ENCODE peak calls at places on chromosomes 5 and 9, in eight cellular contexts. P is left ventricle myocardium inferior; L is colonic mucosa; R is CD8-positive, alpha-beta T cell; U is AG04450; N is upper lobe of right lung; K is astrocyte; G is gastrocnemius medialis. F is an unnamed sample.

GRCh38 chr5:6749026-6749716 is 35.9 kb downstream of the TENT4A start:
- DNase-seq in P (no peak), L (no peak), R (no peak), U (no peak), N (peak), K (no peak), G (no peak), F (no peak)

GRCh38 chr5:9774472-9775079 is 144.4 kb upstream of the TAS2R1 start:
- DNase-seq in P (no peak), L (no peak), R (no peak), U (peak), N (no peak), K (peak), G (no peak), F (no peak)

GRCh38 chr5:77798448-77798847 is 22.3 kb upstream of the TBCA start:
- DNase-seq in P (no peak), L (no peak), R (no peak), U (no peak), N (no peak), K (no peak), G (no peak), F (no peak)

GRCh38 chr5:74241751-74242140 is 398.8 kb downstream of the ENC1 start:
- DNase-seq in P (no peak), L (no peak), R (no peak), U (no peak), N (no peak), K (peak), G (no peak), F (peak)

GRCh38 chr9:10729225-10729624 is 116.4 kb upstream of the PTPRD start:
- DNase-seq in P (no peak), L (no peak), R (no peak), U (no peak), N (no peak), K (no peak), G (no peak), F (no peak)

GRCh38 chr9:35700031-35700430 is 10.3 kb upstream of the TPM2 start:
- DNase-seq in P (no peak), L (no peak), R (no peak), U (no peak), N (no peak), K (no peak), G (no peak), F (no peak)

GRCh38 chr9:114216976-114217375 is 61.6 kb downstream of the COL27A1 start:
- DNase-seq in P (no peak), L (no peak), R (no peak), U (no peak), N (no peak), K (no peak), G (no peak), F (no peak)

GRCh38 chr5:17118631-17119030 is 98.8 kb upstream of the BASP1 start:
- DNase-seq in P (no peak), L (peak), R (no peak), U (peak), N (no peak), K (peak), G (peak), F (peak)

GRCh38 chr5:159478950-159479349 is 148.7 kb upstream of the IL12B start:
- DNase-seq in P (no peak), L (no peak), R (no peak), U (no peak), N (no peak), K (no peak), G (no peak), F (no peak)

GRCh38 chr5:27908341-27908740 is 870.0 kb upstream of the CDH9 start:
- DNase-seq in P (no peak), L (no peak), R (no peak), U (no peak), N (no peak), K (no peak), G (no peak), F (peak)

GRCh38 chr9:132090771-132091170 is 11.1 kb upstream of the MED27 start:
- DNase-seq in P (no peak), L (no peak), R (no peak), U (no peak), N (no peak), K (peak), G (no peak), F (no peak)

GRCh38 chr9:20649381-20649780 is 27.1 kb upstream of the MLLT3 start:
- DNase-seq in P (no peak), L (no peak), R (no peak), U (no peak), N (no peak), K (no peak), G (no peak), F (no peak)

GRCh38 chr9:91844656-91845291 is 105.3 kb downstream of the ROR2 start:
- DNase-seq in P (no peak), L (no peak), R (no peak), U (no peak), N (no peak), K (no peak), G (no peak), F (no peak)

GRCh38 chr5:125776656-125777055 is 646.6 kb upstream of the GRAMD2B start:
- DNase-seq in P (no peak), L (no peak), R (no peak), U (no peak), N (no peak), K (no peak), G (no peak), F (no peak)

GRCh38 chr5:132497488-132497997 is 7.0 kb upstream of the IRF1 start:
- DNase-seq in P (peak), L (peak), R (peak), U (peak), N (peak), K (peak), G (no peak), F (peak)

GRCh38 chr9:84590706-84591105 is 78.8 kb upstream of the NTRK2 start:
- DNase-seq in P (no peak), L (no peak), R (no peak), U (no peak), N (no peak), K (no peak), G (no peak), F (no peak)

GRCh38 chr9:12178634-12179033 is 514.6 kb upstream of the TYRP1 start:
- DNase-seq in P (no peak), L (no peak), R (no peak), U (no peak), N (no peak), K (no peak), G (no peak), F (no peak)

GRCh38 chr5:102755691-102756371 is 726 bp downstream of the PAM start:
- DNase-seq in P (peak), L (peak), R (peak), U (no peak), N (peak), K (peak), G (peak), F (peak)

GRCh38 chr9:81363916-81364480 is 325.3 kb downstream of the TLE1 start:
- DNase-seq in P (no peak), L (no peak), R (no peak), U (no peak), N (no peak), K (peak), G (no peak), F (no peak)

GRCh38 chr9:38277601-38278200 is 114.8 kb upstream of the ALDH1B1 start:
- DNase-seq in P (no peak), L (peak), R (peak), U (no peak), N (no peak), K (no peak), G (no peak), F (no peak)

GRCh38 chr9:4301302-4301701 is 1.4 kb upstream of the GLIS3 start:
- DNase-seq in P (no peak), L (no peak), R (no peak), U (no peak), N (no peak), K (peak), G (no peak), F (no peak)

GRCh38 chr9:22169243-22169642 is 160.1 kb upstream of the CDKN2B start:
- DNase-seq in P (no peak), L (no peak), R (no peak), U (no peak), N (no peak), K (no peak), G (no peak), F (peak)

GRCh38 chr9:22010881-22011625 is 1.9 kb upstream of the CDKN2B start:
- DNase-seq in P (no peak), L (no peak), R (no peak), U (no peak), N (no peak), K (no peak), G (no peak), F (no peak)

GRCh38 chr9:32571969-32572899 is 725 bp downstream of the NDUFB6 start:
- DNase-seq in P (peak), L (peak), R (peak), U (no peak), N (no peak), K (peak), G (peak), F (peak)

GRCh38 chr9:2816476-2817141 is 27.3 kb downstream of the PUM3 start:
- DNase-seq in P (no peak), L (peak), R (no peak), U (peak), N (no peak), K (peak), G (no peak), F (no peak)

GRCh38 chr9:15135167-15135792 is 171.7 kb downstream of the TTC39B start:
- DNase-seq in P (no peak), L (peak), R (peak), U (peak), N (no peak), K (peak), G (peak), F (peak)

GRCh38 chr9:1454211-1454979 is 404.2 kb downstream of the DMRT2 start:
- DNase-seq in P (no peak), L (no peak), R (no peak), U (no peak), N (no peak), K (no peak), G (no peak), F (no peak)

GRCh38 chr5:132265336-132266030 is 8.0 kb downstream of the PDLIM4 start:
- DNase-seq in P (peak), L (peak), R (peak), U (peak), N (no peak), K (peak), G (no peak), F (peak)

GRCh38 chr5:143453722-143454121 is 50.2 kb upstream of the NR3C1 start:
- DNase-seq in P (no peak), L (no peak), R (no peak), U (no peak), N (no peak), K (no peak), G (no peak), F (no peak)

GRCh38 chr5:5335708-5336211 is 86.7 kb upstream of the ICE1 start:
- DNase-seq in P (no peak), L (no peak), R (no peak), U (no peak), N (no peak), K (peak), G (no peak), F (peak)

GRCh38 chr5:174284873-174285272 is 239.4 kb downstream of the NSG2 start:
- DNase-seq in P (no peak), L (no peak), R (no peak), U (no peak), N (no peak), K (no peak), G (no peak), F (no peak)

GRCh38 chr9:34983209-34983608 is 6.3 kb upstream of the DNAJB5 start:
- DNase-seq in P (no peak), L (no peak), R (no peak), U (no peak), N (no peak), K (no peak), G (no peak), F (no peak)

GRCh38 chr9:130715270-130716077 is 21.9 kb downstream of the EXOSC2 start:
- DNase-seq in P (no peak), L (no peak), R (no peak), U (peak), N (no peak), K (peak), G (no peak), F (peak)

GRCh38 chr9:124666642-124667041 is 104.5 kb downstream of the NR6A1 start:
- DNase-seq in P (no peak), L (no peak), R (no peak), U (no peak), N (no peak), K (no peak), G (no peak), F (no peak)

GRCh38 chr5:178551059-178551458 is 39.1 kb downstream of the COL23A1 start:
- DNase-seq in P (no peak), L (no peak), R (no peak), U (no peak), N (no peak), K (peak), G (no peak), F (peak)
- TF ChIP-seq CTCF in P (peak), L (peak), R (peak), U (peak), N (peak), K (peak), G (no peak), F (peak)

GRCh38 chr5:62206150-62206829 is 99.7 kb upstream of the KIF2A start:
- DNase-seq in P (no peak), L (no peak), R (no peak), U (no peak), N (no peak), K (no peak), G (no peak), F (no peak)
- H3K27ac ChIP-seq in P (no peak), L (no peak), R (no peak), U (no peak), N (no peak), K (no peak), G (no peak), F (no peak)

GRCh38 chr9:118362123-118362522 is 657.9 kb downstream of the TLR4 start:
- DNase-seq in P (no peak), L (no peak), R (no peak), U (no peak), N (no peak), K (peak), G (no peak), F (peak)

GRCh38 chr9:118364266-118365075 is 660.3 kb downstream of the TLR4 start:
- DNase-seq in P (no peak), L (no peak), R (no peak), U (no peak), N (no peak), K (no peak), G (no peak), F (no peak)

GRCh38 chr9:118362596-118362995 is 658.4 kb downstream of the TLR4 start:
- DNase-seq in P (no peak), L (no peak), R (no peak), U (no peak), N (no peak), K (peak), G (no peak), F (no peak)

GRCh38 chr9:118367383-118367782 is 663.2 kb downstream of the TLR4 start:
- DNase-seq in P (no peak), L (no peak), R (no peak), U (no peak), N (no peak), K (no peak), G (no peak), F (no peak)

GRCh38 chr9:118366228-118366627 is 662.0 kb downstream of the TLR4 start:
- DNase-seq in P (no peak), L (no peak), R (no peak), U (no peak), N (no peak), K (no peak), G (no peak), F (no peak)
- TF ChIP-seq CTCF in P (no peak), L (no peak), R (no peak), U (no peak), N (no peak), K (no peak), G (no peak), F (no peak)

GRCh38 chr5:147411612-147412310 is 98.1 kb downstream of the DPYSL3 start:
- DNase-seq in P (no peak), L (no peak), R (no peak), U (no peak), N (no peak), K (peak), G (no peak), F (no peak)
- H3K27ac ChIP-seq in P (peak), L (no peak), R (no peak), U (no peak), N (no peak), K (no peak), G (peak), F (no peak)

GRCh38 chr9:75299324-75299723 is 211.0 kb downstream of the OSTF1 start:
- DNase-seq in P (no peak), L (no peak), R (no peak), U (no peak), N (no peak), K (no peak), G (no peak), F (no peak)
- TF ChIP-seq CTCF in P (no peak), L (no peak), R (no peak), U (no peak), N (no peak), K (no peak), G (no peak), F (no peak)

GRCh38 chr5:64612349-64612961 is 77.8 kb upstream of the SHISAL2B start:
- DNase-seq in P (no peak), L (no peak), R (no peak), U (peak), N (no peak), K (peak), G (no peak), F (peak)

GRCh38 chr5:64619609-64620008 is 70.7 kb upstream of the SHISAL2B start:
- DNase-seq in P (no peak), L (no peak), R (no peak), U (no peak), N (no peak), K (no peak), G (no peak), F (no peak)

DNA sequence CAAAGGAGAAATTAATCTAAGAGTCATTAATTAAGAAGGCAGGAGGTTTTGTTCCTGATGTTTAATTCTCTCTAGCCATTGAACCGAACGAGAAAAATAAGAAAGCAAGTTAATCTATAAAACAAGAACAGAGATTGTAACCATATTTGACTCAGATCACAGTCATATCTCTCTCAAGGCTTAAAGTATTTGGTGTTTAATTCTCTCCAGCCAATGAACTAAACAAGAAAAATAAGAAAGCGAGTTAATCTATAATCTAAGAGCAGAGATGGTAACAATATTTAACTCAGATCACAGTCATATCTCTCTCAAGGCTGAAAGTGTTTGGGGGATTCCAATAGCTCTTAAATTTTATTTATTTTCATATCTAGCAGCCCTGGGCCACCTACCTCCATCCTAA is 74.4 kb upstream of the SHISAL2B start:
- DNase-seq in P (no peak), L (no peak), R (no peak), U (no peak), N (no peak), K (no peak), G (no peak), F (no peak)
- H3K27ac ChIP-seq in P (no peak), L (no peak), R (no peak), U (no peak), N (no peak), K (no peak), G (no peak), F (no peak)

GRCh38 chr9:87766697-87767096 is 40.8 kb downstream of the CTSL start:
- DNase-seq in P (no peak), L (no peak), R (no peak), U (no peak), N (no peak), K (no peak), G (no peak), F (peak)

GRCh38 chr9:87771251-87772006 is 45.5 kb downstream of the CTSL start:
- DNase-seq in P (peak), L (no peak), R (no peak), U (no peak), N (no peak), K (no peak), G (no peak), F (no peak)

GRCh38 chr9:87765521-87765920 is 39.6 kb downstream of the CTSL start:
- DNase-seq in P (no peak), L (no peak), R (no peak), U (no peak), N (no peak), K (no peak), G (no peak), F (no peak)

GRCh38 chr9:87770616-87771015 is 44.7 kb downstream of the CTSL start:
- DNase-seq in P (no peak), L (no peak), R (no peak), U (no peak), N (no peak), K (no peak), G (no peak), F (no peak)
- TF ChIP-seq CTCF in P (no peak), L (no peak), R (no peak), U (no peak), N (no peak), K (no peak), G (no peak), F (no peak)

GRCh38 chr9:96050048-96050875 is 174.8 kb downstream of the ERCC6L2 start:
- DNase-seq in P (no peak), L (no peak), R (no peak), U (no peak), N (no peak), K (no peak), G (no peak), F (no peak)
- H3K27ac ChIP-seq in P (no peak), L (no peak), R (no peak), U (no peak), N (no peak), K (no peak), G (no peak), F (no peak)

GRCh38 chr5:180332051-180332517 is 21.1 kb downstream of the GFPT2 start:
- DNase-seq in P (no peak), L (no peak), R (no peak), U (no peak), N (no peak), K (peak), G (no peak), F (peak)
- TF ChIP-seq CTCF in P (peak), L (no peak), R (no peak), U (peak), N (no peak), K (peak), G (no peak), F (no peak)

F was measured in RWPE1.